ENCODE peak calls at places on chromosomes 6 and 20, in eight cellular contexts. U is hypothalamus, W is nephron progenitor cell, H is AG08395, A is T follicular helper cell, O is HEK293T, I is ELR, C is left cardiac atrium. V is an unnamed sample.

GRCh38 chr20:37918035-37918434 is 15.1 kb downstream of the VSTM2L start:
- DNase-seq in U (no peak), W (no peak), H (no peak), A (no peak), O (no peak), I (no peak), C (no peak), V (no peak)

GRCh38 chr20:23691675-23692074 is 2.8 kb upstream of the CST4 start:
- DNase-seq in U (no peak), W (no peak), H (no peak), A (no peak), O (no peak), I (peak; percentile 63), C (no peak), V (no peak)

GRCh38 chr6:140079328-140079727 is 704.9 kb upstream of the CITED2 start:
- DNase-seq in U (no peak), W (no peak), H (no peak), A (no peak), O (no peak), I (no peak), C (peak; percentile 24), V (peak; percentile 20)

GRCh38 chr6:74091794-74092157 is 395.8 kb downstream of the CD109 start:
- DNase-seq in U (no peak), W (no peak), H (no peak), A (no peak), O (no peak), I (no peak), C (no peak), V (no peak)

GRCh38 chr6:136676075-136676474 is 116.2 kb downstream of the MAP3K5 start:
- DNase-seq in U (no peak), W (no peak), H (no peak), A (no peak), O (no peak), I (peak; percentile 6), C (no peak), V (no peak)

GRCh38 chr20:5078399-5078958 is 41.3 kb downstream of the PCNA start:
- DNase-seq in U (no peak), W (no peak), H (peak; percentile 46), A (peak; percentile 37), O (no peak), I (peak; percentile 36), C (peak; percentile 64), V (no peak)

GRCh38 chr6:1720620-1721322 is 111.1 kb downstream of the FOXC1 start:
- DNase-seq in U (no peak), W (no peak), H (no peak), A (no peak), O (no peak), I (no peak), C (no peak), V (no peak)

GRCh38 chr6:13383280-13384163 is 55.2 kb upstream of the TBC1D7 start:
- DNase-seq in U (no peak), W (no peak), H (peak; percentile 13), A (no peak), O (no peak), I (no peak), C (no peak), V (no peak)

GRCh38 chr6:160030103-160030502 is 61.2 kb downstream of the IGF2R start:
- DNase-seq in U (no peak), W (peak; percentile 29), H (peak; percentile 93), A (no peak), O (no peak), I (peak; percentile 91), C (peak; percentile 91), V (peak; percentile 14)

GRCh38 chr6:77740380-77740779 is 87.5 kb downstream of the MEI4 start:
- DNase-seq in U (no peak), W (no peak), H (peak; percentile 10), A (no peak), O (no peak), I (peak; percentile 46), C (no peak), V (no peak)

GRCh38 chr6:121510568-121511177 is 75.2 kb downstream of the GJA1 start:
- DNase-seq in U (no peak), W (no peak), H (no peak), A (no peak), O (no peak), I (no peak), C (no peak), V (no peak)

GRCh38 chr6:5241242-5241641 is 19.5 kb downstream of the LYRM4 start:
- DNase-seq in U (no peak), W (no peak), H (no peak), A (no peak), O (no peak), I (no peak), C (no peak), V (no peak)

GRCh38 chr6:170088349-170088951 is 202.4 kb downstream of the DLL1 start:
- DNase-seq in U (no peak), W (no peak), H (no peak), A (no peak), O (no peak), I (no peak), C (peak; percentile 21), V (no peak)

V was measured in occipital lobe.